ENCODE peak calls at places on chromosomes 7 and 10, in five cellular contexts. L is bronchial epithelial cell, N is OCI-LY7, X is fibroblast of lung, Z is AG09309. S is an unnamed sample.

GRCh38 chr7:92765725-92766124 is 70.6 kb downstream of the CDK6 start:
- DNase-seq in Z (peak; percentile 63), N (no peak), L (peak; percentile 90), X (peak; percentile 91), S (no peak)

GRCh38 chr7:113202282-113202681 is 83.9 kb upstream of the SMIM30 start:
- DNase-seq in Z (no peak), N (no peak), L (no peak), X (no peak), S (no peak)

GRCh38 chr7:50497068-50497642 is 47.0 kb upstream of the FIGNL1 start:
- DNase-seq in L (peak; percentile 35), Z (peak; percentile 11), X (peak; percentile 72), N (no peak), S (no peak)

GRCh38 chr7:101058355-101058754 is 26.9 kb upstream of the TRIM56 start:
- DNase-seq in X (peak; percentile 49), L (peak; percentile 17), Z (no peak), N (peak; percentile 45), S (no peak)

GRCh38 chr10:78931333-78932083 is 137.3 kb upstream of the ZMIZ1 start:
- DNase-seq in L (no peak), X (peak; percentile 91), N (no peak), Z (peak; percentile 83), S (no peak)

GRCh38 chr7:2172311-2173183 is 60.2 kb downstream of the MAD1L1 start:
- DNase-seq in X (peak; percentile 88), N (no peak), L (peak; percentile 87), Z (peak; percentile 25), S (no peak)

GRCh38 chr10:60083039-60083344 is 176.6 kb upstream of the CCDC6 start:
- DNase-seq in L (no peak), Z (no peak), N (no peak), X (no peak), S (no peak)

GRCh38 chr7:46485481-46486065 is 564.5 kb upstream of the IGFBP3 start:
- DNase-seq in X (peak; percentile 95), L (peak; percentile 71), Z (peak; percentile 61), N (no peak), S (no peak)

GRCh38 chr7:120588411-120588810 is 269.5 kb downstream of the TSPAN12 start:
- DNase-seq in L (no peak), Z (no peak), X (no peak), N (no peak), S (no peak)

GRCh38 chr10:126252884-126253612 is 135.2 kb downstream of the ADAM12 start:
- DNase-seq in N (no peak), X (peak; percentile 100), Z (peak; percentile 99), L (peak; percentile 80), S (no peak)

GRCh38 chr10:123378302-123378701 is 224.1 kb downstream of the BUB3 start:
- DNase-seq in Z (no peak), L (no peak), X (no peak), N (no peak), S (no peak)

GRCh38 chr7:51121945-51122425 is 194.6 kb downstream of the COBL start:
- DNase-seq in N (peak; percentile 7), X (peak; percentile 2), Z (no peak), L (peak; percentile 21), S (no peak)

GRCh38 chr10:114458955-114459354 is 54.7 kb upstream of the AFAP1L2 start:
- DNase-seq in L (peak; percentile 35), Z (no peak), N (peak; percentile 24), X (no peak), S (peak; percentile 84)

GRCh38 chr10:28858641-28859040 is 181.3 kb downstream of the BAMBI start:
- DNase-seq in X (no peak), L (no peak), Z (no peak), N (no peak), S (no peak)
- H3K4me3 ChIP-seq in X (no peak overlapping the region), L (no peak overlapping the region), Z (no peak overlapping the region), N (no peak overlapping the region), S (no peak overlapping the region)

GRCh38 chr10:72375585-72375984 is 20.9 kb upstream of the DNAJB12 start:
- DNase-seq in X (no peak), Z (no peak), L (no peak), N (no peak), S (no peak)
- TF ChIP-seq CTCF in X (peak; percentile 16), Z (peak; percentile 11), L (no peak), N (peak; percentile 30), S (no peak)

DNA sequence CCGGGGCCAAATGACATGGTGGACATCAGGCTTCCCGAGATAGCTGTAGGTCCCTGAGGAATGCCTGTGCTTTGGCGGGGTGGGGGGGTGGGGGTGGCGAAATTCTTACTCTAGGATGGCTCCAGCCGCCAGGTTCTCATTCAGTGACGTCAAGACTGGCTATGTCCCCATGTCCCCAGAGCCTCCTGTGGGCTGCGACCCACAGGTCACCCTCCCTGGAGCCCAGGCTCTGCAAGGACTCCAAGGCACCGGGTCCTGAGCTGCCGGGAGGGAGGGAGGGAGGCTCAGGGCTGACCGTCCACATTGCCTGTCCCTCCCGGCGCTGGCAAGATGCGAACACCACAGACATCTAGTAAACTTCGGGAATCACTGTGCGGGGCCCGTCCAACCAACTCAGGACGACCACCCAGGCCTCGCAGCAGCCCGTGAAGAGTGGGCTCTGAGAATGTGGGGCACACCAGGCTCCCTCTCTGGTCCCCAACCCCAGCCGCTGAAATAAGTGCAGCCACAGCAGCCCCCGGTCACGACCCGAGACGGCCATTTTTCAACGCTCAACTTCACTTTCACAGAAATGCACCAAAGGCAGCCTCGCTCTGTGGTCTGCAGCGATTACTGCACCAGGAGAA is 12.6 kb downstream of the GPR146 start:
- DNase-seq in N (no peak), L (no peak), Z (no peak), X (no peak), S (no peak)
- H3K4me3 ChIP-seq in N (no peak overlapping the region), L (no peak overlapping the region), Z (no peak overlapping the region), X (no peak overlapping the region), S (no peak overlapping the region)

GRCh38 chr7:150963707-150964559 is 14.2 kb downstream of the KCNH2 start:
- DNase-seq in X (no peak), Z (no peak), L (no peak), N (no peak), S (no peak)

GRCh38 chr7:150965273-150965830 is 12.8 kb downstream of the KCNH2 start:
- DNase-seq in Z (no peak), L (peak; percentile 25), X (no peak), N (no peak), S (no peak)

GRCh38 chr7:150966002-150966401 is 12.1 kb downstream of the KCNH2 start:
- DNase-seq in Z (no peak), X (no peak), N (peak; percentile 20), L (no peak), S (no peak)

GRCh38 chr7:150962743-150963399 is 15.2 kb downstream of the KCNH2 start:
- DNase-seq in X (no peak), N (peak; percentile 72), Z (no peak), L (peak; percentile 18), S (no peak)

GRCh38 chr7:150964593-150965111 is 13.5 kb downstream of the KCNH2 start:
- DNase-seq in L (no peak), X (no peak), N (no peak), Z (no peak), S (no peak)
- TF ChIP-seq CTCF in L (no peak), X (no peak), N (no peak), Z (no peak), S (no peak)

GRCh38 chr10:70676511-70676910 is 4.2 kb downstream of the ADAMTS14 start:
- DNase-seq in L (no peak), N (no peak), Z (no peak), X (no peak), S (no peak)

GRCh38 chr10:70675496-70676161 is 3.3 kb downstream of the ADAMTS14 start:
- DNase-seq in N (no peak), Z (no peak), X (no peak), L (no peak), S (no peak)

GRCh38 chr10:70672993-70673928 is 955 bp downstream of the ADAMTS14 start:
- DNase-seq in Z (peak; percentile 71), L (peak; percentile 56), X (peak; percentile 91), N (no peak), S (no peak)

GRCh38 chr10:70673929-70674559 is 1.7 kb downstream of the ADAMTS14 start:
- DNase-seq in N (no peak), Z (no peak), L (no peak), X (no peak), S (no peak)

GRCh38 chr10:70674560-70675495 is 2.5 kb downstream of the ADAMTS14 start:
- DNase-seq in L (no peak), Z (no peak), X (no peak), N (no peak), S (no peak)
- H3K4me3 ChIP-seq in L (no peak overlapping the region), Z (no peak overlapping the region), X (no peak overlapping the region), N (no peak overlapping the region), S (no peak overlapping the region)

DNA sequence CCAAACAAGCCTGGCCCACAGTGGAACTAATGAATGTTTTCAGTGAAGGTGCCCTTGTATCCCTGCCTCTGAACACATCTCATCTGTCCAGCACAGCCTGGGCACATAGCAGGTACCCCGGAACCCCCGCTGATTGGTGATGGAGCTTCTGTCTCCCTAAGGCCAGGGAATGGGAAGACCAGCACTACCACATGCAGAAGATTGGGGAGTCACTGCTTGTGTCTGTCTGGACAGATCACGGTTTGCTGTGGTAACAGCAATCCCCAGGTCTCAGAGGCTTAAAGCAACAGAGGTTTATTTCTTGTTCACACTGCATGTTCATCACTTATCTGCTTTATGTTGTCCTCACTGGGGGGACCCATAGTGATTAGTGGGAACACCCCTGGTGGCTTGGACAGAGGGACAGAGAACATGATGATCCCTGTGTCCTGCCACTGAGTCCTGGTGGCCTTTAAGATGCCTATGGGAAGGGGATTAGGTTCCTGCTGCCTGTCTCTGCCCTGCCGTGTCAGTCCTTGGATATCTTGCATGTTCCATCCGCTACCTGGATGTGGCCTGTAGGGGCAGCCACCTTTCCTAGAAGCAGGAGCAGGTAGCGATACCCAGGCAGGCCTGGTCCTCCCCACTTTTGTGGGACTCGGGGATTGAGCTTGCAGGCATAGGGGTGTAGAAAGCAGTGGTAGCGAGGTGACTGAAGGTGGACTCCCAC is 3.6 kb downstream of the TSPAN14 start:
- DNase-seq in Z (no peak), X (no peak), N (no peak), L (no peak), S (no peak)
- TF ChIP-seq CTCF in Z (no peak), X (no peak), N (peak; percentile 37), L (peak; percentile 32), S (no peak)

GRCh38 chr10:50469778-50470193 is 154.0 kb downstream of the SGMS1 start:
- DNase-seq in X (no peak), L (no peak), N (no peak), Z (no peak), S (peak; percentile 66)

GRCh38 chr10:50471583-50471975 is 152.2 kb downstream of the SGMS1 start:
- DNase-seq in X (no peak), L (no peak), Z (no peak), N (no peak), S (no peak)

GRCh38 chr10:50469288-50469687 is 154.5 kb downstream of the SGMS1 start:
- DNase-seq in L (peak; percentile 17), X (peak; percentile 60), Z (peak; percentile 33), N (no peak), S (no peak)

GRCh38 chr10:50470798-50471582 is 152.8 kb downstream of the SGMS1 start:
- DNase-seq in Z (peak; percentile 46), N (no peak), X (peak; percentile 87), L (peak; percentile 76), S (no peak)

GRCh38 chr10:50470345-50470744 is 153.4 kb downstream of the SGMS1 start:
- DNase-seq in Z (no peak), L (peak; percentile 8), N (no peak), X (peak; percentile 7), S (peak; percentile 32)
- H3K4me3 ChIP-seq in Z (no peak overlapping the region), L (no peak overlapping the region), N (no peak overlapping the region), X (no peak overlapping the region), S (no peak overlapping the region)

GRCh38 chr7:109460296-109460695 is 890.6 kb downstream of the DNAJB9 start:
- DNase-seq in Z (no peak), X (no peak), L (no peak), N (no peak), S (no peak)

GRCh38 chr7:109456116-109456515 is 886.4 kb downstream of the DNAJB9 start:
- DNase-seq in L (no peak), N (no peak), Z (no peak), X (no peak), S (no peak)
- TF ChIP-seq CTCF in L (no peak), N (no peak), Z (no peak), X (no peak), S (no peak)

S was measured in HL-60.